ENCODE peak calls at places on chromosomes 11 and 22, in nine cellular contexts. One of them, this sample, is unnamed.
A peak's percentile ranks its signal among the peaks of the same experiment; 100 is the strongest.

GRCh38 chr22:37244922-37245722 is 1.1 kb upstream of the RAC2 start:
- DNase-seq in RPMI8226: peak; percentile 76
- DNase-seq in NCI-H1417: no peak
- DNase-seq in NB4: peak; percentile 70
- DNase-seq in naive thymus-derived CD8-positive, alpha-beta T cell: no peak
- DNase-seq in NCI-H1930: no peak
- DNase-seq in GM04504: no peak
- DNase-seq in left ventricle myocardium superior: no peak
- DNase-seq in thoracic aorta: no peak
- DNase-seq in this sample: no peak

GRCh38 chr11:122440783-122441701 is 214.5 kb upstream of the UBASH3B start:
- DNase-seq in left ventricle myocardium superior: peak; percentile 63
- DNase-seq in thoracic aorta: no peak
- DNase-seq in naive thymus-derived CD8-positive, alpha-beta T cell: no peak
- DNase-seq in RPMI8226: no peak
- DNase-seq in NCI-H1417: no peak
- DNase-seq in NCI-H1930: no peak
- DNase-seq in GM04504: no peak
- DNase-seq in NB4: peak; percentile 52
- DNase-seq in this sample: no peak

GRCh38 chr11:19345848-19346681 is 105.3 kb upstream of the E2F8 start:
- DNase-seq in GM04504: no peak
- DNase-seq in NB4: peak; percentile 65
- DNase-seq in naive thymus-derived CD8-positive, alpha-beta T cell: no peak
- DNase-seq in NCI-H1417: peak; percentile 68
- DNase-seq in NCI-H1930: peak; percentile 28
- DNase-seq in thoracic aorta: no peak
- DNase-seq in left ventricle myocardium superior: peak; percentile 48
- DNase-seq in RPMI8226: peak; percentile 59
- DNase-seq in this sample: no peak

GRCh38 chr11:86592047-86592564 is 80.3 kb downstream of the ME3 start:
- DNase-seq in RPMI8226: no peak
- DNase-seq in left ventricle myocardium superior: no peak
- DNase-seq in thoracic aorta: no peak
- DNase-seq in NB4: no peak
- DNase-seq in NCI-H1930: no peak
- DNase-seq in naive thymus-derived CD8-positive, alpha-beta T cell: no peak
- DNase-seq in GM04504: no peak
- DNase-seq in NCI-H1417: no peak
- DNase-seq in this sample: no peak

GRCh38 chr11:79087957-79088318 is 352.9 kb downstream of the TENM4 start:
- DNase-seq in NCI-H1930: no peak
- DNase-seq in NCI-H1417: no peak
- DNase-seq in NB4: no peak
- DNase-seq in left ventricle myocardium superior: no peak
- DNase-seq in thoracic aorta: no peak
- DNase-seq in naive thymus-derived CD8-positive, alpha-beta T cell: no peak
- DNase-seq in GM04504: no peak
- DNase-seq in RPMI8226: no peak
- DNase-seq in this sample: no peak

GRCh38 chr11:20161230-20161918 is 1.1 kb upstream of the DBX1 start:
- DNase-seq in GM04504: no peak
- DNase-seq in NB4: no peak
- DNase-seq in NCI-H1417: no peak
- DNase-seq in naive thymus-derived CD8-positive, alpha-beta T cell: no peak
- DNase-seq in left ventricle myocardium superior: no peak
- DNase-seq in thoracic aorta: no peak
- DNase-seq in RPMI8226: peak; percentile 11
- DNase-seq in NCI-H1930: no peak
- DNase-seq in this sample: no peak

GRCh38 chr11:30488304-30488998 is 97.7 kb downstream of the MPPED2 start:
- DNase-seq in thoracic aorta: no peak
- DNase-seq in naive thymus-derived CD8-positive, alpha-beta T cell: no peak
- DNase-seq in RPMI8226: peak; percentile 49
- DNase-seq in NCI-H1417: peak; percentile 81
- DNase-seq in left ventricle myocardium superior: no peak
- DNase-seq in NB4: no peak
- DNase-seq in GM04504: no peak
- DNase-seq in NCI-H1930: peak; percentile 25
- DNase-seq in this sample: no peak

GRCh38 chr11:1165256-1166041 is 7.7 kb downstream of the MUC5AC start:
- DNase-seq in GM04504: no peak
- DNase-seq in NB4: no peak
- DNase-seq in left ventricle myocardium superior: no peak
- DNase-seq in NCI-H1930: no peak
- DNase-seq in NCI-H1417: no peak
- DNase-seq in naive thymus-derived CD8-positive, alpha-beta T cell: no peak
- DNase-seq in RPMI8226: no peak
- DNase-seq in thoracic aorta: no peak
- DNase-seq in this sample: no peak

GRCh38 chr11:71207563-71207962 is 44.8 kb downstream of the SHANK2 start:
- DNase-seq in NB4: no peak
- DNase-seq in GM04504: no peak
- DNase-seq in thoracic aorta: no peak
- DNase-seq in NCI-H1930: no peak
- DNase-seq in left ventricle myocardium superior: no peak
- DNase-seq in RPMI8226: no peak
- DNase-seq in naive thymus-derived CD8-positive, alpha-beta T cell: no peak
- DNase-seq in NCI-H1417: no peak
- DNase-seq in this sample: no peak

GRCh38 chr22:24393012-24393559 is 34.3 kb upstream of the ADORA2A start:
- DNase-seq in NB4: no peak
- DNase-seq in NCI-H1930: no peak
- DNase-seq in RPMI8226: no peak
- DNase-seq in NCI-H1417: no peak
- DNase-seq in thoracic aorta: no peak
- DNase-seq in left ventricle myocardium superior: no peak
- DNase-seq in naive thymus-derived CD8-positive, alpha-beta T cell: no peak
- DNase-seq in GM04504: no peak
- DNase-seq in this sample: no peak

GRCh38 chr11:10038916-10039315 is 255.1 kb downstream of the SBF2 start:
- DNase-seq in left ventricle myocardium superior: no peak
- DNase-seq in naive thymus-derived CD8-positive, alpha-beta T cell: no peak
- DNase-seq in NCI-H1417: no peak
- DNase-seq in RPMI8226: no peak
- DNase-seq in NCI-H1930: no peak
- DNase-seq in thoracic aorta: no peak
- DNase-seq in NB4: peak; percentile 26
- DNase-seq in GM04504: no peak
- DNase-seq in this sample: no peak

GRCh38 chr11:1220941-1221721 is 1.7 kb upstream of the MUC5B start:
- DNase-seq in NCI-H1417: no peak
- DNase-seq in left ventricle myocardium superior: peak; percentile 14
- DNase-seq in thoracic aorta: no peak
- DNase-seq in RPMI8226: no peak
- DNase-seq in NB4: no peak
- DNase-seq in GM04504: no peak
- DNase-seq in naive thymus-derived CD8-positive, alpha-beta T cell: no peak
- DNase-seq in NCI-H1930: no peak
- DNase-seq in this sample: peak; percentile 16

GRCh38 chr11:134633276-134633675 is 221.2 kb upstream of the B3GAT1 start:
- DNase-seq in NCI-H1417: no peak
- DNase-seq in NB4: no peak
- DNase-seq in RPMI8226: no peak
- DNase-seq in GM04504: no peak
- DNase-seq in naive thymus-derived CD8-positive, alpha-beta T cell: no peak
- DNase-seq in thoracic aorta: no peak
- DNase-seq in NCI-H1930: no peak
- DNase-seq in left ventricle myocardium superior: no peak
- DNase-seq in this sample: no peak

GRCh38 chr22:20155330-20156041 is 4.6 kb upstream of the CCDC188 start:
- DNase-seq in naive thymus-derived CD8-positive, alpha-beta T cell: no peak
- DNase-seq in NCI-H1930: peak; percentile 84
- DNase-seq in NB4: peak; percentile 69
- DNase-seq in NCI-H1417: peak; percentile 87
- DNase-seq in thoracic aorta: no peak
- DNase-seq in left ventricle myocardium superior: peak; percentile 71
- DNase-seq in GM04504: peak; percentile 49
- DNase-seq in RPMI8226: no peak
- DNase-seq in this sample: no peak

GRCh38 chr22:32536352-32536751 is 61.7 kb downstream of the FBXO7 start:
- DNase-seq in NB4: no peak
- DNase-seq in thoracic aorta: no peak
- DNase-seq in RPMI8226: peak; percentile 15
- DNase-seq in NCI-H1930: no peak
- DNase-seq in NCI-H1417: no peak
- DNase-seq in left ventricle myocardium superior: no peak
- DNase-seq in naive thymus-derived CD8-positive, alpha-beta T cell: no peak
- DNase-seq in GM04504: no peak
- DNase-seq in this sample: peak; percentile 14

GRCh38 chr22:40635940-40636379 is 559 bp downstream of the MRTFA start:
- DNase-seq in left ventricle myocardium superior: no peak
- DNase-seq in RPMI8226: peak; percentile 56
- DNase-seq in thoracic aorta: no peak
- DNase-seq in naive thymus-derived CD8-positive, alpha-beta T cell: peak; percentile 3
- DNase-seq in GM04504: no peak
- DNase-seq in NCI-H1930: no peak
- DNase-seq in NB4: no peak
- DNase-seq in NCI-H1417: peak; percentile 60
- DNase-seq in this sample: no peak

GRCh38 chr22:49770454-49771265 is 57.0 kb downstream of the BRD1 start:
- DNase-seq in NCI-H1417: no peak
- DNase-seq in NCI-H1930: no peak
- DNase-seq in RPMI8226: no peak
- DNase-seq in left ventricle myocardium superior: peak; percentile 28
- DNase-seq in NB4: no peak
- DNase-seq in GM04504: no peak
- DNase-seq in thoracic aorta: no peak
- DNase-seq in naive thymus-derived CD8-positive, alpha-beta T cell: no peak
- DNase-seq in this sample: no peak

GRCh38 chr11:71500601-71501021 is 26.5 kb upstream of the KRTAP5-7 start:
- DNase-seq in GM04504: no peak
- DNase-seq in left ventricle myocardium superior: peak; percentile 68
- DNase-seq in naive thymus-derived CD8-positive, alpha-beta T cell: no peak
- DNase-seq in thoracic aorta: no peak
- DNase-seq in NCI-H1930: no peak
- DNase-seq in RPMI8226: no peak
- DNase-seq in NB4: no peak
- DNase-seq in NCI-H1417: no peak
- DNase-seq in this sample: no peak

GRCh38 chr11:61671527-61671926 is 8.7 kb upstream of the DAGLA start:
- DNase-seq in NCI-H1930: peak; percentile 13
- DNase-seq in NB4: peak; percentile 54
- DNase-seq in left ventricle myocardium superior: no peak
- DNase-seq in thoracic aorta: no peak
- DNase-seq in RPMI8226: peak; percentile 64
- DNase-seq in GM04504: no peak
- DNase-seq in NCI-H1417: no peak
- DNase-seq in naive thymus-derived CD8-positive, alpha-beta T cell: no peak
- DNase-seq in this sample: no peak

GRCh38 chr11:108388576-108388975 is 78.8 kb downstream of the C11orf65 start:
- DNase-seq in RPMI8226: no peak
- DNase-seq in NCI-H1417: no peak
- DNase-seq in left ventricle myocardium superior: no peak
- DNase-seq in NCI-H1930: no peak
- DNase-seq in naive thymus-derived CD8-positive, alpha-beta T cell: no peak
- DNase-seq in GM04504: no peak
- DNase-seq in NB4: no peak
- DNase-seq in thoracic aorta: no peak
- DNase-seq in this sample: no peak

GRCh38 chr22:49643998-49644397 is 183.7 kb downstream of the BRD1 start:
- DNase-seq in NCI-H1930: no peak
- DNase-seq in NCI-H1417: no peak
- DNase-seq in naive thymus-derived CD8-positive, alpha-beta T cell: no peak
- DNase-seq in left ventricle myocardium superior: no peak
- DNase-seq in NB4: no peak
- DNase-seq in thoracic aorta: no peak
- DNase-seq in GM04504: no peak
- DNase-seq in RPMI8226: no peak
- DNase-seq in this sample: no peak

GRCh38 chr22:39624501-39624821 is 53.9 kb downstream of the CACNA1I start:
- DNase-seq in NCI-H1930: no peak
- DNase-seq in RPMI8226: no peak
- DNase-seq in naive thymus-derived CD8-positive, alpha-beta T cell: no peak
- DNase-seq in thoracic aorta: no peak
- DNase-seq in NB4: no peak
- DNase-seq in left ventricle myocardium superior: no peak
- DNase-seq in GM04504: no peak
- DNase-seq in NCI-H1417: no peak
- DNase-seq in this sample: no peak

This sample was measured in Jurkat, Clone E6-1.